ENCODE peak calls at places on chromosomes 12 and 14, in six cellular contexts. I is right lobe of liver, W is IMR-90, R is heart right ventricle, T is testis, L is tibial nerve. J is an unnamed sample.

GRCh38 chr14:92565718-92566115 is 52.1 kb downstream of the RIN3 start:
- DNase-seq in I (no peak), W (no peak), R (no peak), T (no peak), L (no peak), J (no peak)

GRCh38 chr12:1328385-1328784 is 266.0 kb downstream of the FBXL14 start:
- DNase-seq in I (no peak), W (no peak), R (no peak), T (peak; percentile 30), L (peak; percentile 36), J (no peak)

GRCh38 chr12:22334696-22335290 is at the start of gene ST8SIA1:
- DNase-seq in I (no peak), W (no peak), R (peak; percentile 50), T (peak; percentile 21), L (no peak), J (no peak)

GRCh38 chr14:24298892-24299254 is 707 bp downstream of the DHRS1 start:
- DNase-seq in I (no peak), W (peak; percentile 77), R (no peak), T (no peak), L (no peak), J (no peak)

GRCh38 chr12:86660488-86661171 is 404.4 kb upstream of the MGAT4C start:
- DNase-seq in I (no peak), W (peak; percentile 55), R (no peak), T (no peak), L (no peak), J (no peak)

GRCh38 chr12:100959481-100959880 is 164.9 kb downstream of the ANO4 start:
- DNase-seq in I (no peak), W (peak; percentile 83), R (no peak), T (no peak), L (no peak), J (no peak)

GRCh38 chr14:70555890-70556289 is 21.1 kb upstream of the ADAM20 start:
- DNase-seq in I (peak; percentile 56), W (peak; percentile 25), R (peak; percentile 20), T (no peak), L (no peak), J (peak; percentile 43)

GRCh38 chr12:110039085-110039807 is 9.1 kb downstream of the C12orf76 start:
- DNase-seq in I (no peak), W (peak; percentile 98), R (no peak), T (no peak), L (no peak), J (peak; percentile 42)

GRCh38 chr14:64465856-64466554 is 706 bp downstream of the AKAP5 start:
- DNase-seq in I (no peak), W (peak; percentile 61), R (no peak), T (peak; percentile 29), L (peak; percentile 35), J (no peak)

GRCh38 chr14:80567905-80568512 is 356.7 kb upstream of the DIO2 start:
- DNase-seq in I (no peak), W (peak; percentile 68), R (no peak), T (no peak), L (no peak), J (no peak)

GRCh38 chr14:54653764-54654469 is 87.0 kb downstream of the SAMD4A start:
- DNase-seq in I (no peak), W (peak; percentile 88), R (peak; percentile 46), T (no peak), L (peak; percentile 67), J (no peak)

DNA sequence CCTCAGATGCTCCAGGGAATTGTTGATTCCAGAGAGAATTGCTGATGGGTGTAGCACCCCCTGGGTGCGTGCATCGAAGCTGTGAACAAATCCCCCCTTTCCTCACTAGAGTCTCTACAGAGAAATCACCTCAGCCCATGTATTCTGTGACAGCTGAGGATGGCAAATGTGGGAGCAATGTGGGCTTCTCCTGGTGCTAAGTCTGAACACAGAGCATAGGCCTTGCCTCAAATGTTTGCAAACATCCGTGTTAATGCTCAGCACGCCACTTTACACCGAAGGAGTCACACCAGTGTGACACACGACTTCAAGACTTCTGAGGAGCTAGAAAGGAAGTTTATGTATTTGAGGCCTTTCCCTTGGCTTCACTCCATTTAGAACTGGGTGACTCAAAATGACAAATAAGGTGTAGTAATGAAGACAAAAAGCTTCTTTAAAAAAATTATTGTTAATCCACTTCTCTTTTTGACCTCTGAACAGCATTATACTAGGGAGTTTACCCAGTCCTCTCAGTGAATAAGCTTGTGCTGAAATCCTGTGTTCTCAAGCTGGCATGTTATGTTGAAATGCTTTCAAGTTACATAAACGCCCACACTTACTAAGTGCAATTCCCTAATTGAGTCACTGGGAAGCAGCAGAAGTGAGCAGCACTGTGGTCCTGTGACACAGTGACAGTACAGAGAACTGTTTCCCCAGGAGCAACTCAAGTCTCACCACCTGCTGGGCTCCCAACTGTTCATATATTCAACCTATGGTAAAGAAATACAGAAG is 92.9 kb downstream of the FAR2 start:
- DNase-seq in I (no peak), W (peak; percentile 80), R (no peak), T (no peak), L (peak; percentile 42), J (no peak)
- H3K4me3 ChIP-seq in I (no peak overlapping the region), W (no peak overlapping the region), R (no peak overlapping the region), T (no peak overlapping the region), L (no peak overlapping the region), J (no peak overlapping the region)

GRCh38 chr12:50732591-50732990 is 31.3 kb upstream of the ATF1 start:
- DNase-seq in I (no peak), W (peak; percentile 97), R (no peak), T (no peak), L (no peak), J (no peak)
- H3K27ac ChIP-seq in I (no peak overlapping the region), W (no peak overlapping the region), R (no peak overlapping the region), T (no peak overlapping the region), L (no peak overlapping the region), J (no peak overlapping the region)

GRCh38 chr14:56811596-56812363 is 1.5 kb upstream of the OTX2 start:
- DNase-seq in I (no peak), W (no peak), R (no peak), T (no peak), L (no peak), J (no peak)
- H3K4me3 ChIP-seq in I (no peak overlapping the region), W (no peak overlapping the region), R (no peak overlapping the region), T (no peak overlapping the region), L (no peak overlapping the region), J (no peak overlapping the region)

DNA sequence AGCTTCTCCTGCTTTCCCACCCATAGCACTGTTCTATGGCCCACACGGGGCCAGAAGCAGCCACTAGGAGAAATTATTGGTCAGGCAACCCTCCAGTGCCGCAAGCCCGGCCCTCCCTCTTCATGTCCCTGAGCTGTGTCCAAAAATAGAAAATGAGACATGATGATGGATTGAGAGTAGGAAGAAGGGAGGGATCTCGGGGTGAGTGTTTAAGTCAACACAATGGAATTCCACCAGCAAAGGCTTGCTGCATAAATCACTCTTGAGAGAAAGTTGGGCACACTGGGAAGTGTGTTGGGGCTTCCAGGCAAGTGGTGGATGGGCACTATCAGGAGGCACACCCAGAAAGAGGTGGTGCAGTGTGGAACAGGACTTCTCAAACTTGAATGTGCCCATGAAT is 94.2 kb downstream of the LLPH start:
- DNase-seq in I (no peak), W (peak; percentile 92), R (peak; percentile 24), T (no peak), L (no peak), J (no peak)
- H3K27ac ChIP-seq in I (no peak overlapping the region), W (no peak overlapping the region), R (peak overlapping the region; percentile 54), T (no peak overlapping the region), L (no peak overlapping the region), J (no peak overlapping the region)

DNA sequence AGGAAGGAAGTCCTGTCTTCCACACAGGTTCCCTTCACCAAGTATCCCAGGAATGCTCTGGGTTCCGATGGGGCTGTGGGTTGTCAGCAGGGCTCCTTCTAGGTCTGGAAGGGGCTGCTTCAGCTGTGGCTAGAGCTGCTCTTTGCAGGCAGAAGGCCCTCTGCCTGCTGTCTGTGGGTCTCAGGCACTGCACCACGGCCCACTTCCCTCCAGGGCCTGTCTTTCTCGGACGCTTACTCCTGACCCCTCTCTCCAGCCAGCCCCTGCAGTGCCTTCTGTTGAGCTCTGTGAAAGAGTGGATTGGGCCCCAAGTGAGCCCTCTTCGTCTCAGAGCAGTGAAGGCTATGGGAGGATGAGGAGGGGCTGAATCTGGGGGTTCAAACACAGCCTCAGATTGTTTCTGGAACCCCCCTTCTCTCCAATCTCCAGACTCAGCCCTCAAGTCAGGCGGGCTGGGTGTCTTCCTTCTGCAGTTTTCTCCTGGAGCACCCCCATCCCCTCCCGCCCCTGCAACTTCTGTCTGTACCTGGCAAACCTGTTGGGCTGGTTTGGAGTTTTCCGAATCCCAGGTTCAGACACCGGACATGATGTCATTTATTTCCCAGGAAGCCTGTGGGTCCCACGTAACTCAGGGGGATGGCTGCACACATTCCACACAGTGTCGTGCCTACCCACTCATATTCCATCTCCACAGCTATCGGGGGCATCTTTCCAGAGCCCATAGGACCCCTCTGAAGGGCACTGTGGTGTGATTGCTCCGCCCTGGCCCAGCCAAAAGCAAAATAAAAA is 24.9 kb upstream of the SPPL3 start:
- DNase-seq in I (no peak), W (no peak), R (no peak), T (no peak), L (no peak), J (no peak)
- H3K4me3 ChIP-seq in I (no peak overlapping the region), W (no peak overlapping the region), R (no peak overlapping the region), T (no peak overlapping the region), L (no peak overlapping the region), J (no peak overlapping the region)

GRCh38 chr14:75981426-75981825 is 369 bp downstream of the TGFB3 start:
- DNase-seq in I (no peak), W (no peak), R (no peak), T (peak; percentile 28), L (no peak), J (no peak)
- H3K27ac ChIP-seq in I (peak overlapping the region; percentile 84), W (peak overlapping the region; percentile 66), R (peak overlapping the region; percentile 98), T (peak overlapping the region; percentile 95), L (peak overlapping the region; percentile 94), J (peak overlapping the region; percentile 94)

DNA sequence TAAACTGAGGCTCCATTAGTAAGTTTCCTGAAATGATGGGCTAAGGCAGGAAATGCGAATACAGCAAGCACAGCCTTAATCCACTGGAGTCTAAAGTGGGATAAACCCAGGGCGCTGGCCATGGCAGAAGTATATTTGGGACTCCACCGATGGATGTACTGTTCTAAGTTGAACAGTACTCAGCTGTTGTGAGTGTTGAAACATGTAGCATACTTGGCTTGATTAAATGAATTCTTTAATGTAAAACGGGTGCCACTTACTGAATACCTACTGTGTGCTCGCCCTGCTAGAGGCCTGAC is 1.0 kb downstream of the SSPN start:
- DNase-seq in I (no peak), W (peak; percentile 25), R (no peak), T (peak; percentile 51), L (no peak), J (no peak)
- H3K4me3 ChIP-seq in I (no peak overlapping the region), W (peak overlapping the region; percentile 51), R (peak overlapping the region; percentile 76), T (peak overlapping the region; percentile 80), L (peak overlapping the region; percentile 60), J (peak overlapping the region; percentile 46)